ENCODE peak calls at places on chromosomes 3 and 15, in ten cellular contexts. One of them, this sample, is unnamed.

GRCh38 chr3:25096536-25096935 is 331.5 kb upstream of the RARB start:
- DNase-seq in AG20443: no peak
- DNase-seq in neural crest cell: no peak
- DNase-seq in mesenteric fat pad: no peak
- DNase-seq in left kidney: no peak
- DNase-seq in activated CD4-positive, alpha-beta T cell treated with anti-CD3 and anti-CD28 coated beads for 1 hour: no peak
- DNase-seq in omental fat pad: no peak
- DNase-seq in NCI-H524 treated with DMSO at 0.1 percent for 48 hours: no peak
- DNase-seq in GF-D8: no peak
- DNase-seq in stimulated activated CD8-positive, alpha-beta memory T cell treated with anti-CD3 and anti-CD28 coated beads, Interleukin-7, amount 100 ng/mL, for 1 hour: no peak
- DNase-seq in this sample: no peak

GRCh38 chr3:46463868-46464241 is 850 bp downstream of the LTF start:
- DNase-seq in AG20443: no peak
- DNase-seq in neural crest cell: no peak
- DNase-seq in mesenteric fat pad: peak; percentile 53
- DNase-seq in left kidney: no peak
- DNase-seq in activated CD4-positive, alpha-beta T cell treated with anti-CD3 and anti-CD28 coated beads for 1 hour: no peak
- DNase-seq in omental fat pad: no peak
- DNase-seq in NCI-H524 treated with DMSO at 0.1 percent for 48 hours: no peak
- DNase-seq in GF-D8: no peak
- DNase-seq in stimulated activated CD8-positive, alpha-beta memory T cell treated with anti-CD3 and anti-CD28 coated beads, Interleukin-7, amount 100 ng/mL, for 1 hour: no peak
- DNase-seq in this sample: no peak

GRCh38 chr15:41659855-41660234 is 360 bp upstream of the MGA start:
- DNase-seq in AG20443: no peak
- DNase-seq in neural crest cell: no peak
- DNase-seq in mesenteric fat pad: no peak
- DNase-seq in left kidney: no peak
- DNase-seq in activated CD4-positive, alpha-beta T cell treated with anti-CD3 and anti-CD28 coated beads for 1 hour: no peak
- DNase-seq in omental fat pad: no peak
- DNase-seq in NCI-H524 treated with DMSO at 0.1 percent for 48 hours: no peak
- DNase-seq in GF-D8: no peak
- DNase-seq in stimulated activated CD8-positive, alpha-beta memory T cell treated with anti-CD3 and anti-CD28 coated beads, Interleukin-7, amount 100 ng/mL, for 1 hour: no peak
- DNase-seq in this sample: no peak

GRCh38 chr3:46024131-46024530 is 3.2 kb downstream of the XCR1 start:
- DNase-seq in AG20443: no peak
- DNase-seq in neural crest cell: no peak
- DNase-seq in mesenteric fat pad: no peak
- DNase-seq in left kidney: no peak
- DNase-seq in activated CD4-positive, alpha-beta T cell treated with anti-CD3 and anti-CD28 coated beads for 1 hour: no peak
- DNase-seq in omental fat pad: no peak
- DNase-seq in NCI-H524 treated with DMSO at 0.1 percent for 48 hours: no peak
- DNase-seq in GF-D8: no peak
- DNase-seq in stimulated activated CD8-positive, alpha-beta memory T cell treated with anti-CD3 and anti-CD28 coated beads, Interleukin-7, amount 100 ng/mL, for 1 hour: no peak
- DNase-seq in this sample: no peak

GRCh38 chr15:31077181-31077580 is 24.3 kb downstream of the TRPM1 start:
- DNase-seq in AG20443: no peak
- DNase-seq in neural crest cell: no peak
- DNase-seq in mesenteric fat pad: no peak
- DNase-seq in left kidney: no peak
- DNase-seq in activated CD4-positive, alpha-beta T cell treated with anti-CD3 and anti-CD28 coated beads for 1 hour: no peak
- DNase-seq in omental fat pad: no peak
- DNase-seq in NCI-H524 treated with DMSO at 0.1 percent for 48 hours: peak; percentile 54
- DNase-seq in GF-D8: no peak
- DNase-seq in stimulated activated CD8-positive, alpha-beta memory T cell treated with anti-CD3 and anti-CD28 coated beads, Interleukin-7, amount 100 ng/mL, for 1 hour: no peak
- DNase-seq in this sample: no peak

GRCh38 chr3:292038-292437 is 95.5 kb downstream of the CHL1 start:
- DNase-seq in AG20443: no peak
- DNase-seq in neural crest cell: no peak
- DNase-seq in mesenteric fat pad: no peak
- DNase-seq in left kidney: no peak
- DNase-seq in activated CD4-positive, alpha-beta T cell treated with anti-CD3 and anti-CD28 coated beads for 1 hour: no peak
- DNase-seq in omental fat pad: no peak
- DNase-seq in NCI-H524 treated with DMSO at 0.1 percent for 48 hours: no peak
- DNase-seq in GF-D8: no peak
- DNase-seq in stimulated activated CD8-positive, alpha-beta memory T cell treated with anti-CD3 and anti-CD28 coated beads, Interleukin-7, amount 100 ng/mL, for 1 hour: no peak
- DNase-seq in this sample: no peak

GRCh38 chr3:183455064-183455463 is 26.6 kb upstream of the MCF2L2 start:
- DNase-seq in AG20443: peak; percentile 14
- DNase-seq in neural crest cell: no peak
- DNase-seq in mesenteric fat pad: no peak
- DNase-seq in left kidney: no peak
- DNase-seq in activated CD4-positive, alpha-beta T cell treated with anti-CD3 and anti-CD28 coated beads for 1 hour: no peak
- DNase-seq in omental fat pad: no peak
- DNase-seq in NCI-H524 treated with DMSO at 0.1 percent for 48 hours: no peak
- DNase-seq in GF-D8: no peak
- DNase-seq in stimulated activated CD8-positive, alpha-beta memory T cell treated with anti-CD3 and anti-CD28 coated beads, Interleukin-7, amount 100 ng/mL, for 1 hour: no peak
- DNase-seq in this sample: no peak

GRCh38 chr3:156801746-156802145 is 24.4 kb upstream of the LEKR1 start:
- DNase-seq in AG20443: no peak
- DNase-seq in neural crest cell: no peak
- DNase-seq in mesenteric fat pad: no peak
- DNase-seq in left kidney: no peak
- DNase-seq in activated CD4-positive, alpha-beta T cell treated with anti-CD3 and anti-CD28 coated beads for 1 hour: no peak
- DNase-seq in omental fat pad: no peak
- DNase-seq in NCI-H524 treated with DMSO at 0.1 percent for 48 hours: no peak
- DNase-seq in GF-D8: no peak
- DNase-seq in stimulated activated CD8-positive, alpha-beta memory T cell treated with anti-CD3 and anti-CD28 coated beads, Interleukin-7, amount 100 ng/mL, for 1 hour: no peak
- DNase-seq in this sample: no peak